ENCODE peak calls at places on chromosomes 12 and 14, in six cellular contexts. One of them, this sample, is unnamed.

GRCh38 chr12:97716356-97716755 is 253.8 kb downstream of the RMST start:
- DNase-seq in LNCaP clone FGC: peak; percentile 1
- DNase-seq in fibroblast of lung: no peak
- DNase-seq in transverse colon: no peak
- DNase-seq in heart left ventricle: no peak
- DNase-seq in fibroblast of mammary gland: peak; percentile 45
- DNase-seq in this sample: no peak

GRCh38 chr14:103110681-103111296 is 12.5 kb upstream of the TNFAIP2 start:
- DNase-seq in transverse colon: peak; percentile 67
- DNase-seq in fibroblast of lung: peak; percentile 52
- DNase-seq in LNCaP clone FGC: no peak
- DNase-seq in heart left ventricle: no peak
- DNase-seq in fibroblast of mammary gland: no peak
- DNase-seq in this sample: no peak

GRCh38 chr12:104480826-104481457 is 24.2 kb downstream of the CHST11 start:
- DNase-seq in fibroblast of lung: peak; percentile 92
- DNase-seq in fibroblast of mammary gland: peak; percentile 91
- DNase-seq in heart left ventricle: peak; percentile 33
- DNase-seq in transverse colon: peak; percentile 43
- DNase-seq in LNCaP clone FGC: no peak
- DNase-seq in this sample: no peak

GRCh38 chr14:102264355-102264754 is 40.6 kb downstream of the MOK start:
- DNase-seq in fibroblast of mammary gland: peak; percentile 75
- DNase-seq in fibroblast of lung: no peak
- DNase-seq in LNCaP clone FGC: no peak
- DNase-seq in heart left ventricle: peak; percentile 13
- DNase-seq in transverse colon: no peak
- DNase-seq in this sample: no peak

GRCh38 chr12:27780612-27781408 is 774 bp upstream of the MANSC4 start:
- DNase-seq in transverse colon: peak; percentile 25
- DNase-seq in heart left ventricle: peak; percentile 14
- DNase-seq in fibroblast of mammary gland: peak; percentile 72
- DNase-seq in fibroblast of lung: peak; percentile 69
- DNase-seq in LNCaP clone FGC: peak; percentile 36
- DNase-seq in this sample: no peak

GRCh38 chr12:53948650-53949593 is 5.8 kb upstream of the HOXC12 start:
- DNase-seq in LNCaP clone FGC: no peak
- DNase-seq in heart left ventricle: no peak
- DNase-seq in transverse colon: no peak
- DNase-seq in fibroblast of mammary gland: no peak
- DNase-seq in fibroblast of lung: no peak
- DNase-seq in this sample: no peak

GRCh38 chr12:111653596-111653995 is 32.2 kb downstream of the BRAP start:
- DNase-seq in LNCaP clone FGC: no peak
- DNase-seq in heart left ventricle: no peak
- DNase-seq in fibroblast of lung: no peak
- DNase-seq in fibroblast of mammary gland: no peak
- DNase-seq in transverse colon: no peak
- DNase-seq in this sample: no peak

GRCh38 chr12:46556105-46556559 is 183.6 kb upstream of the SLC38A2 start:
- DNase-seq in transverse colon: no peak
- DNase-seq in heart left ventricle: no peak
- DNase-seq in fibroblast of mammary gland: peak; percentile 99
- DNase-seq in LNCaP clone FGC: no peak
- DNase-seq in fibroblast of lung: peak; percentile 98
- DNase-seq in this sample: no peak

GRCh38 chr12:17928708-17929366 is 161.2 kb downstream of the RERGL start:
- DNase-seq in heart left ventricle: no peak
- DNase-seq in LNCaP clone FGC: peak; percentile 1
- DNase-seq in fibroblast of lung: peak; percentile 84
- DNase-seq in transverse colon: no peak
- DNase-seq in fibroblast of mammary gland: peak; percentile 72
- DNase-seq in this sample: no peak

GRCh38 chr12:4771172-4771959 is 51.2 kb downstream of the GALNT8 start:
- DNase-seq in fibroblast of lung: no peak
- DNase-seq in fibroblast of mammary gland: no peak
- DNase-seq in heart left ventricle: no peak
- DNase-seq in transverse colon: no peak
- DNase-seq in LNCaP clone FGC: no peak
- DNase-seq in this sample: no peak

GRCh38 chr14:57725399-57726077 is 140.4 kb downstream of the SLC35F4 start:
- DNase-seq in heart left ventricle: no peak
- DNase-seq in transverse colon: no peak
- DNase-seq in fibroblast of mammary gland: peak; percentile 84
- DNase-seq in fibroblast of lung: peak; percentile 77
- DNase-seq in LNCaP clone FGC: no peak
- DNase-seq in this sample: no peak

GRCh38 chr12:47276253-47277070 is 196.7 kb upstream of the AMIGO2 start:
- DNase-seq in fibroblast of mammary gland: peak; percentile 36
- DNase-seq in fibroblast of lung: peak; percentile 79
- DNase-seq in heart left ventricle: peak; percentile 54
- DNase-seq in LNCaP clone FGC: peak; percentile 13
- DNase-seq in transverse colon: peak; percentile 67
- DNase-seq in this sample: peak; percentile 71

GRCh38 chr12:38653650-38654049 is 251.7 kb downstream of the CPNE8 start:
- DNase-seq in LNCaP clone FGC: no peak
- DNase-seq in fibroblast of lung: no peak
- DNase-seq in heart left ventricle: no peak
- DNase-seq in fibroblast of mammary gland: no peak
- DNase-seq in transverse colon: no peak
- DNase-seq in this sample: no peak

GRCh38 chr12:93050026-93050747 is 121.1 kb upstream of the EEA1 start:
- DNase-seq in heart left ventricle: no peak
- DNase-seq in transverse colon: no peak
- DNase-seq in fibroblast of mammary gland: peak; percentile 46
- DNase-seq in fibroblast of lung: peak; percentile 60
- DNase-seq in LNCaP clone FGC: no peak
- DNase-seq in this sample: no peak

GRCh38 chr12:49549735-49550710 is 11.2 kb downstream of the KCNH3 start:
- DNase-seq in heart left ventricle: no peak
- DNase-seq in fibroblast of mammary gland: no peak
- DNase-seq in fibroblast of lung: no peak
- DNase-seq in LNCaP clone FGC: no peak
- DNase-seq in transverse colon: no peak
- DNase-seq in this sample: no peak

GRCh38 chr14:31270196-31270772 is 62.7 kb upstream of the HECTD1 start:
- DNase-seq in fibroblast of lung: no peak
- DNase-seq in fibroblast of mammary gland: peak; percentile 25
- DNase-seq in transverse colon: peak; percentile 17
- DNase-seq in LNCaP clone FGC: no peak
- DNase-seq in heart left ventricle: no peak
- DNase-seq in this sample: no peak

DNA sequence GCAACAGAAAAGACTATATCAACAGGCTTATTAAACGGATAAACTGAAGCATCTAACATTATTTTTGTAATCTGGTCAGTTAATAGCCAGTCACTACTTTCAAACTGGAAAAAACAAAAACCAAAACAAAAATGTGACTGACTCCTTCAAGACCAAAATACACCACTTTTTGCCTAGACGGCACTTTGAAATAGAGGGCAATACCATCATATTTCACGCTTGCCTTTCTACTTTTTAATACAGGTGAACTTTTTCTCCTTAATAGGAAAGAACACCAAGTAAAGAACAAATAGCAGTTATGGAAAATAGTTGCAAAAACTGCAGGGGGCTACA is 550 bp upstream of the NUP107 start:
- DNase-seq in heart left ventricle: no peak
- DNase-seq in transverse colon: no peak
- DNase-seq in fibroblast of lung: no peak
- DNase-seq in LNCaP clone FGC: no peak
- DNase-seq in fibroblast of mammary gland: no peak
- DNase-seq in this sample: no peak
- H3K4me3 ChIP-seq in heart left ventricle: peak overlapping the region; percentile 89
- H3K4me3 ChIP-seq in transverse colon: peak overlapping the region; percentile 76
- H3K4me3 ChIP-seq in fibroblast of lung: peak overlapping the region; percentile 86
- H3K4me3 ChIP-seq in LNCaP clone FGC: peak overlapping the region; percentile 99
- H3K4me3 ChIP-seq in fibroblast of mammary gland: peak overlapping the region; percentile 99
- H3K4me3 ChIP-seq in this sample: peak overlapping the region; percentile 98

GRCh38 chr12:131835616-131836171 is 7.5 kb downstream of the MMP17 start:
- DNase-seq in fibroblast of mammary gland: no peak
- DNase-seq in transverse colon: no peak
- DNase-seq in fibroblast of lung: no peak
- DNase-seq in heart left ventricle: no peak
- DNase-seq in LNCaP clone FGC: no peak
- DNase-seq in this sample: no peak

GRCh38 chr12:131834798-131835615 is 6.8 kb downstream of the MMP17 start:
- DNase-seq in fibroblast of lung: no peak
- DNase-seq in heart left ventricle: no peak
- DNase-seq in LNCaP clone FGC: peak; percentile 66
- DNase-seq in transverse colon: peak; percentile 21
- DNase-seq in fibroblast of mammary gland: no peak
- DNase-seq in this sample: no peak

GRCh38 chr12:131833288-131833895 is 5.2 kb downstream of the MMP17 start:
- DNase-seq in fibroblast of lung: no peak
- DNase-seq in LNCaP clone FGC: no peak
- DNase-seq in transverse colon: no peak
- DNase-seq in heart left ventricle: no peak
- DNase-seq in fibroblast of mammary gland: no peak
- DNase-seq in this sample: no peak

GRCh38 chr12:131832393-131833231 is 4.4 kb downstream of the MMP17 start:
- DNase-seq in fibroblast of mammary gland: peak; percentile 72
- DNase-seq in LNCaP clone FGC: no peak
- DNase-seq in heart left ventricle: no peak
- DNase-seq in fibroblast of lung: no peak
- DNase-seq in transverse colon: peak; percentile 44
- DNase-seq in this sample: no peak

GRCh38 chr12:131833896-131834641 is 5.9 kb downstream of the MMP17 start:
- DNase-seq in fibroblast of mammary gland: peak; percentile 62
- DNase-seq in transverse colon: no peak
- DNase-seq in LNCaP clone FGC: no peak
- DNase-seq in fibroblast of lung: peak; percentile 37
- DNase-seq in heart left ventricle: no peak
- DNase-seq in this sample: no peak
- TF ChIP-seq CTCF in fibroblast of mammary gland: peak; percentile 68
- TF ChIP-seq CTCF in transverse colon: no peak
- TF ChIP-seq CTCF in LNCaP clone FGC: peak; percentile 46
- TF ChIP-seq CTCF in fibroblast of lung: peak; percentile 39
- TF ChIP-seq CTCF in heart left ventricle: no peak
- TF ChIP-seq CTCF in this sample: peak; percentile 24

GRCh38 chr14:44612002-44612401 is 104.9 kb upstream of the FSCB start:
- DNase-seq in transverse colon: no peak
- DNase-seq in heart left ventricle: no peak
- DNase-seq in fibroblast of mammary gland: no peak
- DNase-seq in LNCaP clone FGC: no peak
- DNase-seq in fibroblast of lung: no peak
- DNase-seq in this sample: no peak

GRCh38 chr14:44607701-44608100 is 100.6 kb upstream of the FSCB start:
- DNase-seq in fibroblast of lung: no peak
- DNase-seq in LNCaP clone FGC: no peak
- DNase-seq in fibroblast of mammary gland: no peak
- DNase-seq in transverse colon: no peak
- DNase-seq in heart left ventricle: no peak
- DNase-seq in this sample: no peak

GRCh38 chr14:44606576-44606975 is 99.5 kb upstream of the FSCB start:
- DNase-seq in LNCaP clone FGC: no peak
- DNase-seq in fibroblast of mammary gland: no peak
- DNase-seq in heart left ventricle: no peak
- DNase-seq in transverse colon: no peak
- DNase-seq in fibroblast of lung: no peak
- DNase-seq in this sample: no peak

GRCh38 chr14:44613061-44613712 is 106.1 kb upstream of the FSCB start:
- DNase-seq in LNCaP clone FGC: peak; percentile 7
- DNase-seq in heart left ventricle: no peak
- DNase-seq in fibroblast of mammary gland: no peak
- DNase-seq in fibroblast of lung: no peak
- DNase-seq in transverse colon: no peak
- DNase-seq in this sample: no peak

DNA sequence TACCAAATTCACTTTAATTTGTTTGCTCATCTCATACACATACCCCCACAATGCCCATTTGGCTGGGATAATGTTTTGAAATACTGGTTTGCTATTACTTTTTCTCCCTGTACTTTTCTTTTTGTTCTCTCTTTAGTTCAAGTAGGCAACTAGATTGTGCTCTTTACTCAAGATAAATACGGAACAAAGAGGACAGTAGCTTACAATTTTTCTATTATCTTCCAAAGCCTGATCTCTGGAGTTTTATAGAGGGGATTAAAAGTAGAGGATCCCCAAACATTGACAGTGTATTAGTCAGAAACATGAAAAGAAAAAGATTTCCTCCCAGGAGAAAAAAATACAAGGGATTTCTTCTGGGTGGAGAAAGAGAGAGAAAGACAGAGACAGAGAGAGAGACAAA is 102.1 kb upstream of the FSCB start:
- DNase-seq in fibroblast of lung: no peak
- DNase-seq in transverse colon: no peak
- DNase-seq in fibroblast of mammary gland: no peak
- DNase-seq in LNCaP clone FGC: no peak
- DNase-seq in heart left ventricle: no peak
- DNase-seq in this sample: no peak
- H3K4me3 ChIP-seq in fibroblast of lung: no peak overlapping the region
- H3K4me3 ChIP-seq in transverse colon: no peak overlapping the region
- H3K4me3 ChIP-seq in fibroblast of mammary gland: no peak overlapping the region
- H3K4me3 ChIP-seq in LNCaP clone FGC: no peak overlapping the region
- H3K4me3 ChIP-seq in heart left ventricle: no peak overlapping the region
- H3K4me3 ChIP-seq in this sample: no peak overlapping the region

DNA sequence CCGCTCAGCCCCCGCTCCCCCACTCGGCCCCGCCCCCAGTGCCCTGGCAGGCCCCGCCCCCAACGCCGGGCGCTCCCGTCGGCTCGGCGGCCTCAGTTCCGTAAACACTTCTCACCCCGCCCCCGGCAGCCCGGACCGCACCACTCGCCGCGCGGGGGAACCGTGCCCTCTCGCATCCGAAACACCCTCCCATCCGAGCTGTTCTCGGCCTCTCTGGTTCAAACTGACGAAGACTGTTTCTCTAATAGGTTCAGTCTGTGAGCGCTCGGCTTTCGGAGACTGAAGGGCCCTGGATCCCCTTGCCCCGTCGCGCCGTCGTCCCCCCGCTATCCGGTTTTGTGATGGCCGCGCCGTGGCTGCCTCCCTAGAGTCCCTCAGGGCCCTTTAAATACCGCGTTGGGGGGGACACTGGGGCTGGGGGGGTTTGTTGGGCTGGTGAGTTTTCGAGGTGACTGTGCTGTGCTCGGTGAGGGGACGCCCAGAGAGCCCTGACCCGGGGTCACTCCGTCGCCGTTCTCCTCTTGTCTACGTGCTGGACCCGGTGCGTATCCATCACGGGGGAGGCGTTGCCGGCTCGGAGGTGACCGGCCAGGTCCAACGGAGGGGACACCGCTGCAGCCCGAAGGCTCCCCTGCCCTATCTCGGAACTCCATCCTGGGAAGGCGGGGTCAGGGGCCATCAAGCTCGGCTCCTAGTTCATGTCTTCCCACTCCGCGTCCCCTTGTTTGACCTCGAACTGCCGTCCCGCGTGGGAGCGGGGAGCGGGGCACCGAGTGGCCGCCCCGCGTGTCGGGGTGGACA is at the start of gene TCP11L2:
- DNase-seq in heart left ventricle: peak; percentile 92
- DNase-seq in LNCaP clone FGC: no peak
- DNase-seq in transverse colon: peak; percentile 92
- DNase-seq in fibroblast of mammary gland: peak; percentile 58
- DNase-seq in fibroblast of lung: peak; percentile 71
- DNase-seq in this sample: peak; percentile 29
- TF ChIP-seq CTCF in heart left ventricle: no peak
- TF ChIP-seq CTCF in LNCaP clone FGC: no peak
- TF ChIP-seq CTCF in transverse colon: no peak
- TF ChIP-seq CTCF in fibroblast of mammary gland: no peak
- TF ChIP-seq CTCF in fibroblast of lung: no peak
- TF ChIP-seq CTCF in this sample: no peak